ENCODE peak calls at places on chromosome 17, in ten cellular contexts. A is upper lobe of right lung, X is uterus, W is thoracic aorta, L is H1, B is neural crest cell, G is HepG2, Y is cardiac fibroblast, K is nephron progenitor cell, T is stomach. H is an unnamed sample.

GRCh38 chr17:7436556-7437368 is 1.5 kb downstream of the TMEM102 start:
- DNase-seq in A (peak), X (peak), W (no peak), L (peak), B (peak), G (peak), Y (peak), K (peak), T (peak), H (peak)

GRCh38 chr17:58970966-58971575 is 135.6 kb downstream of the TRIM37 start:
- DNase-seq in A (no peak), X (no peak), W (no peak), L (no peak), B (no peak), G (no peak), Y (peak), K (no peak), T (no peak), H (no peak)

GRCh38 chr17:42617956-42618431 is 8.5 kb downstream of the TUBG1 start:
- DNase-seq in A (no peak), X (no peak), W (no peak), L (peak), B (no peak), G (no peak), Y (no peak), K (no peak), T (no peak), H (no peak)

GRCh38 chr17:6249747-6250146 is 179.6 kb downstream of the WSCD1 start:
- DNase-seq in A (no peak), X (no peak), W (no peak), L (no peak), B (no peak), G (no peak), Y (no peak), K (no peak), T (no peak), H (no peak)

GRCh38 chr17:64171041-64171440 is 41.1 kb upstream of the ERN1 start:
- DNase-seq in A (no peak), X (no peak), W (no peak), L (no peak), B (no peak), G (no peak), Y (peak), K (no peak), T (no peak), H (peak)

GRCh38 chr17:66508896-66509843 is 206.8 kb downstream of the PRKCA start:
- DNase-seq in A (peak), X (no peak), W (no peak), L (no peak), B (no peak), G (no peak), Y (peak), K (no peak), T (peak), H (no peak)

GRCh38 chr17:63939401-63939800 is 7.3 kb upstream of the CD79B start:
- DNase-seq in A (no peak), X (no peak), W (no peak), L (no peak), B (no peak), G (no peak), Y (no peak), K (no peak), T (no peak), H (no peak)

GRCh38 chr17:49843774-49844350 is 4.0 kb downstream of the TAC4 start:
- DNase-seq in A (peak), X (no peak), W (no peak), L (peak), B (no peak), G (no peak), Y (peak), K (no peak), T (no peak), H (no peak)

GRCh38 chr17:15096511-15096910 is 168.6 kb downstream of the PMP22 start:
- DNase-seq in A (no peak), X (no peak), W (no peak), L (no peak), B (no peak), G (no peak), Y (no peak), K (no peak), T (no peak), H (no peak)

GRCh38 chr17:9240659-9241370 is 219.5 kb downstream of the NTN1 start:
- DNase-seq in A (no peak), X (peak), W (peak), L (no peak), B (peak), G (peak), Y (peak), K (peak), T (peak), H (peak)

GRCh38 chr17:64295146-64295545 is 32.1 kb upstream of the TEX2 start:
- DNase-seq in A (no peak), X (no peak), W (no peak), L (no peak), B (no peak), G (no peak), Y (no peak), K (no peak), T (no peak), H (no peak)

GRCh38 chr17:7191571-7192270 is 12.6 kb upstream of the ASGR1 start:
- DNase-seq in A (no peak), X (peak), W (no peak), L (peak), B (peak), G (peak), Y (peak), K (peak), T (no peak), H (no peak)

GRCh38 chr17:57243171-57243622 is 13.1 kb upstream of the MSI2 start:
- DNase-seq in A (peak), X (peak), W (no peak), L (peak), B (peak), G (peak), Y (peak), K (peak), T (peak), H (no peak)

GRCh38 chr17:58378895-58379824 is 27.2 kb upstream of the SUPT4H1 start:
- DNase-seq in A (no peak), X (no peak), W (no peak), L (peak), B (no peak), G (no peak), Y (no peak), K (no peak), T (no peak), H (no peak)

GRCh38 chr17:50767030-50767429 is 288 bp downstream of the ANKRD40CL start:
- DNase-seq in A (no peak), X (no peak), W (no peak), L (peak), B (no peak), G (no peak), Y (no peak), K (no peak), T (no peak), H (peak)

GRCh38 chr17:81287741-81288430 is 7.2 kb downstream of the SLC38A10 start:
- DNase-seq in A (no peak), X (no peak), W (no peak), L (no peak), B (no peak), G (no peak), Y (no peak), K (no peak), T (no peak), H (no peak)

GRCh38 chr17:9363440-9364350 is 211.9 kb downstream of the STX8 start:
- DNase-seq in A (no peak), X (no peak), W (no peak), L (no peak), B (no peak), G (no peak), Y (peak), K (no peak), T (no peak), H (no peak)

GRCh38 chr17:14301761-14302401 is 1.0 kb downstream of the HS3ST3B1 start:
- DNase-seq in A (peak), X (peak), W (no peak), L (peak), B (no peak), G (no peak), Y (peak), K (no peak), T (peak), H (no peak)

GRCh38 chr17:73592079-73592415 is 52.2 kb downstream of the SDK2 start:
- DNase-seq in A (no peak), X (no peak), W (no peak), L (no peak), B (no peak), G (no peak), Y (no peak), K (no peak), T (no peak), H (no peak)

GRCh38 chr17:4934173-4934979 is 2.3 kb downstream of the GP1BA start:
- DNase-seq in A (peak), X (no peak), W (no peak), L (no peak), B (no peak), G (peak), Y (peak), K (peak), T (peak), H (no peak)

GRCh38 chr17:29906969-29907368 is 23.1 kb downstream of the SSH2 start:
- DNase-seq in A (no peak), X (no peak), W (no peak), L (no peak), B (no peak), G (no peak), Y (no peak), K (no peak), T (no peak), H (no peak)

GRCh38 chr17:80259642-80260535 is 763 bp upstream of the RNF213 start:
- DNase-seq in A (peak), X (peak), W (no peak), L (peak), B (peak), G (peak), Y (peak), K (peak), T (peak), H (peak)

GRCh38 chr17:49993423-49994037 is 1.5 kb downstream of the DLX3 start:
- DNase-seq in A (peak), X (no peak), W (no peak), L (peak), B (no peak), G (no peak), Y (no peak), K (peak), T (peak), H (peak)

GRCh38 chr17:10812674-10813073 is 8.8 kb upstream of the TMEM238L start:
- DNase-seq in A (no peak), X (no peak), W (no peak), L (no peak), B (no peak), G (no peak), Y (no peak), K (no peak), T (peak), H (no peak)

GRCh38 chr17:39551879-39552278 is 55.8 kb downstream of the NEUROD2 start:
- DNase-seq in A (no peak), X (no peak), W (no peak), L (no peak), B (no peak), G (no peak), Y (peak), K (no peak), T (no peak), H (no peak)

GRCh38 chr17:21500064-21500463 is 123.9 kb downstream of the KCNJ12 start:
- DNase-seq in A (no peak), X (no peak), W (no peak), L (no peak), B (no peak), G (no peak), Y (no peak), K (no peak), T (no peak), H (peak)

GRCh38 chr17:78804777-78805176 is 22.7 kb upstream of the CYTH1 start:
- DNase-seq in A (no peak), X (no peak), W (no peak), L (no peak), B (no peak), G (no peak), Y (no peak), K (no peak), T (no peak), H (no peak)

GRCh38 chr17:17387461-17388362 is 84.5 kb downstream of the NT5M start:
- DNase-seq in A (peak), X (no peak), W (no peak), L (peak), B (no peak), G (peak), Y (no peak), K (peak), T (peak), H (no peak)

GRCh38 chr17:4968166-4968915 is 724 bp upstream of the SPAG7 start:
- DNase-seq in A (peak), X (no peak), W (no peak), L (peak), B (no peak), G (no peak), Y (no peak), K (peak), T (no peak), H (no peak)

GRCh38 chr17:7124923-7125322 is 10.3 kb upstream of the ASGR2 start:
- DNase-seq in A (no peak), X (no peak), W (no peak), L (no peak), B (no peak), G (no peak), Y (no peak), K (no peak), T (no peak), H (no peak)

GRCh38 chr17:8799851-8800212 is 667 bp upstream of the MFSD6L start:
- DNase-seq in A (no peak), X (no peak), W (no peak), L (no peak), B (no peak), G (no peak), Y (no peak), K (no peak), T (no peak), H (peak)

GRCh38 chr17:11921296-11921695 is 76.0 kb downstream of the ZNF18 start:
- DNase-seq in A (no peak), X (no peak), W (no peak), L (no peak), B (no peak), G (no peak), Y (no peak), K (no peak), T (no peak), H (no peak)

GRCh38 chr17:45222994-45223540 is 1.4 kb downstream of the FMNL1 start:
- DNase-seq in A (no peak), X (no peak), W (no peak), L (no peak), B (no peak), G (no peak), Y (no peak), K (no peak), T (no peak), H (no peak)

GRCh38 chr17:51275381-51275780 is 15.0 kb downstream of the UTP18 start:
- DNase-seq in A (no peak), X (no peak), W (no peak), L (no peak), B (no peak), G (no peak), Y (peak), K (no peak), T (no peak), H (no peak)

GRCh38 chr17:79065105-79065670 is 9.4 kb upstream of the ENGASE start:
- DNase-seq in A (peak), X (no peak), W (no peak), L (peak), B (peak), G (peak), Y (peak), K (peak), T (peak), H (no peak)

GRCh38 chr17:77841742-77842141 is 116.8 kb upstream of the TNRC6C start:
- DNase-seq in A (no peak), X (no peak), W (no peak), L (no peak), B (no peak), G (no peak), Y (no peak), K (no peak), T (no peak), H (no peak)

GRCh38 chr17:80611831-80612230 is 67.2 kb downstream of the RPTOR start:
- DNase-seq in A (no peak), X (no peak), W (no peak), L (no peak), B (no peak), G (no peak), Y (no peak), K (no peak), T (no peak), H (no peak)

GRCh38 chr17:42282478-42283080 is 5.7 kb upstream of the STAT5A start:
- DNase-seq in A (peak), X (no peak), W (no peak), L (no peak), B (no peak), G (no peak), Y (no peak), K (no peak), T (peak), H (no peak)

GRCh38 chr17:10292057-10292931 is 80.5 kb downstream of the MYH13 start:
- DNase-seq in A (no peak), X (peak), W (no peak), L (no peak), B (no peak), G (no peak), Y (peak), K (no peak), T (no peak), H (no peak)

DNA sequence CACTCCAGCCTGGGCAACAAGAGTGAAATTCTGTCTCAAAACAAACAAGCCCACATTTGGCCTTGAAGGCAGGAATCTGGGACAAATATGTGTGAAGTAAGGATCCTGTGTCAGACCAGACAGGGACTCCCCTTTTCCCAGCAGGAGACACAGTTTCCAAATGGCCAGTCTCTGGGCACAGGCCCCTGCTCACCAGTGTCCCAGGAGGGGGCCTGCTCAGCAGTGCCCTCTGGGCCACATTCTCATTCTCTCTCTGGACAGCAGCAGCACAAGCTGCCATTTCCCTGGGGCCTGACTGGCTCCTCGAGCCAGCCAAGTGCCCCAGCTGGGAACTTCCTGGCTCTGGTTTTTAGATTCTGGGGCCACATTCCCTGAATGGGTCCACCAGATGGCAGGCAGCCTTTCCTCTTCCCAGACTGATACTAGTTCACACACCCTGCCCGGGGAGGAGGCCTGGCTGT is 11.7 kb upstream of the MNT start:
- DNase-seq in A (peak), X (no peak), W (no peak), L (peak), B (no peak), G (no peak), Y (peak), K (no peak), T (no peak), H (no peak)
- TF ChIP-seq CTCF in A (no peak), X (no peak), W (no peak), L (peak), B (no peak), G (peak), Y (no peak), K (no peak), T (no peak), H (no peak)

GRCh38 chr17:13256545-13256944 is 238.7 kb upstream of the ELAC2 start:
- DNase-seq in A (no peak), X (no peak), W (no peak), L (no peak), B (no peak), G (no peak), Y (no peak), K (no peak), T (no peak), H (no peak)

GRCh38 chr17:13253746-13254410 is 236.1 kb upstream of the ELAC2 start:
- DNase-seq in A (no peak), X (no peak), W (no peak), L (no peak), B (no peak), G (no peak), Y (no peak), K (no peak), T (no peak), H (no peak)
- TF ChIP-seq CTCF in A (no peak), X (no peak), W (no peak), L (no peak), B (no peak), G (no peak), Y (no peak), K (no peak), T (no peak), H (no peak)

GRCh38 chr17:48261297-48261880 is 153.8 kb downstream of the SNX11 start:
- DNase-seq in A (no peak), X (no peak), W (no peak), L (peak), B (peak), G (peak), Y (peak), K (peak), T (no peak), H (no peak)

GRCh38 chr17:48259710-48260291 is 152.2 kb downstream of the SNX11 start:
- DNase-seq in A (no peak), X (no peak), W (no peak), L (no peak), B (no peak), G (no peak), Y (peak), K (no peak), T (no peak), H (no peak)

GRCh38 chr17:48258317-48258716 is 150.8 kb downstream of the SNX11 start:
- DNase-seq in A (no peak), X (no peak), W (no peak), L (no peak), B (no peak), G (no peak), Y (no peak), K (no peak), T (no peak), H (no peak)

GRCh38 chr17:48262982-48263586 is 155.5 kb downstream of the SNX11 start:
- DNase-seq in A (no peak), X (no peak), W (no peak), L (no peak), B (no peak), G (no peak), Y (peak), K (no peak), T (no peak), H (no peak)
- TF ChIP-seq CTCF in A (peak), X (no peak), W (no peak), L (no peak), B (peak), G (peak), Y (peak), K (peak), T (no peak), H (no peak)

DNA sequence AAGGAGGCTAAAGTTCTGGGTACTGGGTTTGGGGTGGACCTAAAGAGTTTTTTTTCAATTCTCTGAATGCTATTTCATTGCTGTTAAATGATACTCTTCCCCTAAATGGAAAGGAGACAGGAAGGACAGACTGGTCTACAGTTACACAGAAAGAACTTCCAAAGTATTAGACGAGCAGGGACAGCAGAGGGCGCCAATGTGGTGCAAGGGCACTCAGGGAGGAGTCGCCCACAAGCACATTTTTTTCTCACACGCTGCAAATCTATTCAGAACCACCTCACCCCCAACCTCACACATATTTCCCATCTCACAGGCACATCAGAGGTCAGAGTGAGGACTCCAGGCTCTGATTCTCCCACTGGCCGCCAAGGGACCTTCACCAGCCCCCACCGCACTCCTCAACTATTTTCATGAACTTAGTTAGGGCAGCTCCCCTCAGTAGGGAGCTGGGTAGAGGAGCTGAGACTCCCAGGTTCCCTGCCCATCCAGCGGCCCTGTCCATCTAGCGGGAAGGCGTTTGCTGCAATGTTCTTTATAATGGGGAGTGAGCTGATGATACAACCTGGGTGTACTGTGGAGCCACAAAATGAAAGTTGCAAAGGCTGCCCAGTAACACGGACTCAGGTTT is 6.8 kb upstream of the CA4 start:
- DNase-seq in A (peak), X (peak), W (peak), L (peak), B (peak), G (peak), Y (peak), K (peak), T (peak), H (no peak)
- TF ChIP-seq CTCF in A (peak), X (peak), W (peak), L (peak), B (peak), G (peak), Y (peak), K (peak), T (peak), H (peak)

DNA sequence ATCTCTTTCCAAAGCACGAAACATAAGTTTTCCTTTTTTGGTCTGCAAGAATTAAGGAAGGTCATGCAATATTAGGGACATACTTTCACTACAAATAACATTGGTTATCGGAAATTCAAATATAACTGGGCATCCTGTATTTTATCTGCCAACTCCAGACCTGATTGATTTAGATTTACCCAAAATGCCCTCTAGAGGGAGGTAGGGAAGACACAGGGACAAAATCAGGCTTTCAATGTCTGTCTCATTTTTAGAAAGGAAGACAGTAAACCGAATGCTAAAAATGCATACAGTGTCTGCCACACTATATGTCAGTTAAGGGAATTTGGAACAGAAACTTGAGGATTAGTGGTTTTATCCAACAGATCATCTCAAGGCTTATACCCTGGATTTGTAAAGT is 161.7 kb upstream of the SOX9 start:
- DNase-seq in A (no peak), X (no peak), W (no peak), L (no peak), B (no peak), G (peak), Y (peak), K (no peak), T (no peak), H (no peak)
- TF ChIP-seq CTCF in A (peak), X (no peak), W (no peak), L (peak), B (peak), G (peak), Y (peak), K (peak), T (no peak), H (no peak)

GRCh38 chr17:33225994-33226393 is 67.1 kb downstream of the ASIC2 start:
- DNase-seq in A (no peak), X (no peak), W (no peak), L (no peak), B (no peak), G (no peak), Y (no peak), K (no peak), T (no peak), H (no peak)
- TF ChIP-seq CTCF in A (no peak), X (no peak), W (no peak), L (no peak), B (no peak), G (no peak), Y (no peak), K (no peak), T (no peak), H (no peak)

H was measured in coronary artery.